ENCODE peak calls at places on chromosomes 4 and X, in nine cellular contexts. Q is dermis microvascular lymphatic vessel endothelial cell; K is amniotic stem cell; S is NCI-H774; D is Calu3; M is foreskin fibroblast; E is ACHN; J is nephron progenitor cell; R is stimulated activated CD8-positive, alpha-beta memory T cell treated with anti-CD3 and anti-CD28 coated beads, Interleukin-4, amount 100 ng/mL, for 24 hours. X is an unnamed sample.

GRCh38 chrX:37783284-37783683 is 3.4 kb downstream of the CYBB start:
- DNase-seq in E (no peak), D (no peak), M (no peak), Q (no peak), S (no peak), J (no peak), K (no peak), R (no peak), X (no peak)

GRCh38 chr4:6393066-6393465 is 79.3 kb downstream of the PPP2R2C start:
- DNase-seq in Q (no peak), K (no peak), R (no peak), J (no peak), D (no peak), E (no peak), S (no peak), M (no peak), X (no peak)

GRCh38 chrX:131394384-131394783 is 105.3 kb upstream of the IGSF1 start:
- DNase-seq in R (no peak), M (no peak), D (no peak), J (no peak), K (no peak), Q (no peak), E (no peak), S (no peak), X (no peak)

GRCh38 chrX:120137439-120137838 is 21.0 kb upstream of the RHOXF2 start:
- DNase-seq in Q (no peak), J (no peak), R (no peak), E (no peak), M (no peak), K (no peak), D (no peak), S (no peak), X (no peak)

GRCh38 chr4:173272987-173273386 is 61.2 kb downstream of the HMGB2 start:
- DNase-seq in J (no peak), Q (no peak), M (peak), K (no peak), R (no peak), E (no peak), D (no peak), S (no peak), X (no peak)

GRCh38 chrX:12798601-12799000 is 7.4 kb downstream of the PRPS2 start:
- DNase-seq in M (peak), D (no peak), R (no peak), J (no peak), E (no peak), S (no peak), K (no peak), Q (no peak), X (no peak)

GRCh38 chrX:57573754-57574153 is 18.1 kb upstream of the ZXDB start:
- DNase-seq in D (peak), Q (peak), S (no peak), K (no peak), E (no peak), R (no peak), J (peak), M (peak), X (no peak)

GRCh38 chr4:184274288-184274951 is 56.7 kb upstream of the ENPP6 start:
- DNase-seq in K (no peak), S (no peak), E (no peak), M (peak), Q (no peak), D (no peak), J (no peak), R (no peak), X (no peak)

X was measured in hippocampal formation.